ENCODE peak calls at places on chromosomes 2 and 18, in eight cellular contexts. K, X, W, M, H, T, S and O are unnamed samples. For H3K36me3, the result is how much of the 10 kb centered on the place peaks cover.

GRCh38 chr2:64007924-64008323 is 11.3 kb downstream of the VPS54 start:
- DNase-seq in T (no peak), K (no peak), H (no peak), W (no peak), S (no peak), M (no peak), X (no peak), O (no peak)

GRCh38 chr2:204680576-204680975 is 135.3 kb downstream of the PARD3B start:
- DNase-seq in K (no peak), S (no peak), H (no peak), M (no peak), X (no peak), T (no peak), W (no peak), O (no peak)

GRCh38 chr2:39593439-39594393 is 72.0 kb upstream of the TMEM178A start:
- DNase-seq in S (peak), M (peak), H (no peak), T (no peak), X (peak), W (no peak), K (no peak), O (peak)

GRCh38 chr2:7703523-7704144 is 786.4 kb downstream of the RNF144A start:
- DNase-seq in X (peak), W (no peak), H (no peak), S (no peak), K (no peak), M (peak), T (no peak), O (no peak)

GRCh38 chr2:133865141-133865540 is 296.9 kb upstream of the NCKAP5 start:
- DNase-seq in T (no peak), K (no peak), W (no peak), X (no peak), H (no peak), S (no peak), M (no peak), O (no peak)

GRCh38 chr2:96423866-96424265 is 81.3 kb downstream of the NEURL3 start:
- DNase-seq in W (no peak), S (no peak), T (no peak), X (no peak), H (no peak), K (no peak), M (no peak), O (peak)

GRCh38 chr2:1854747-1855146 is 110.4 kb upstream of the PXDN start:
- DNase-seq in T (no peak), H (no peak), K (no peak), M (peak), W (peak), X (peak), S (peak), O (peak)

GRCh38 chr18:48989304-48990284 is 38.8 kb upstream of the SMAD7 start:
- DNase-seq in H (peak), S (no peak), T (no peak), W (no peak), X (no peak), K (no peak), M (no peak), O (no peak)

GRCh38 chr2:161658259-161658658 is 34.0 kb downstream of the SLC4A10 start:
- DNase-seq in M (no peak), K (no peak), X (no peak), W (no peak), S (no peak), H (no peak), T (no peak), O (no peak)

GRCh38 chr2:164061129-164061746 is 325.4 kb upstream of the FIGN start:
- DNase-seq in T (no peak), S (peak), H (no peak), K (no peak), X (peak), M (peak), W (no peak), O (peak)

GRCh38 chr18:10353791-10354190 is 100.6 kb upstream of the APCDD1 start:
- DNase-seq in K (no peak), H (no peak), X (no peak), S (peak), T (no peak), W (no peak), M (no peak), O (peak)

GRCh38 chr2:9021563-9022211 is 18.2 kb upstream of the MBOAT2 start:
- DNase-seq in H (no peak), K (no peak), X (no peak), T (no peak), W (no peak), S (peak), M (no peak), O (no peak)

GRCh38 chr2:1557467-1557820 is 144.2 kb downstream of the TPO start:
- DNase-seq in X (no peak), S (no peak), K (no peak), W (no peak), M (no peak), H (no peak), T (no peak), O (no peak)

GRCh38 chr2:76120176-76120575 is 409.5 kb upstream of the GCFC2 start:
- DNase-seq in T (no peak), H (no peak), M (no peak), K (no peak), X (no peak), W (no peak), S (no peak), O (no peak)

GRCh38 chr2:171334171-171334570 is 99.6 kb downstream of the METTL8 start:
- DNase-seq in W (no peak), K (no peak), M (no peak), X (no peak), S (no peak), H (no peak), T (no peak), O (no peak)

GRCh38 chr2:8544786-8545631 is 136.8 kb upstream of the ID2 start:
- DNase-seq in X (no peak), M (peak), S (peak), H (peak), K (no peak), T (peak), W (peak), O (peak)

GRCh38 chr2:11319939-11320338 is 24.5 kb downstream of the ROCK2 start:
- DNase-seq in K (no peak), X (no peak), S (no peak), W (no peak), T (no peak), H (no peak), M (no peak), O (no peak)

GRCh38 chr2:129849559-129850160 is 129.8 kb upstream of the RAB6C start:
- DNase-seq in M (peak), S (peak), X (peak), H (no peak), W (no peak), T (no peak), K (no peak), O (peak)

GRCh38 chr2:217916504-217917254 is 86.1 kb downstream of the TNS1 start:
- DNase-seq in S (no peak), K (no peak), H (peak), X (no peak), T (no peak), W (no peak), M (no peak), O (no peak)

GRCh38 chr2:43157506-43158232 is 68.7 kb downstream of the ZFP36L2 start:
- DNase-seq in T (no peak), K (no peak), W (no peak), S (no peak), H (no peak), X (no peak), M (no peak), O (no peak)

GRCh38 chr2:43159797-43160196 is 66.6 kb downstream of the ZFP36L2 start:
- DNase-seq in S (no peak), K (no peak), X (no peak), W (no peak), H (no peak), T (peak), M (no peak), O (no peak)

GRCh38 chr2:43155842-43156511 is 70.4 kb downstream of the ZFP36L2 start:
- DNase-seq in H (no peak), W (no peak), M (no peak), K (no peak), S (no peak), X (no peak), T (no peak), O (no peak)

GRCh38 chr2:43160778-43161177 is 65.6 kb downstream of the ZFP36L2 start:
- DNase-seq in M (no peak), K (no peak), W (no peak), S (no peak), X (no peak), T (no peak), H (no peak), O (no peak)

DNA sequence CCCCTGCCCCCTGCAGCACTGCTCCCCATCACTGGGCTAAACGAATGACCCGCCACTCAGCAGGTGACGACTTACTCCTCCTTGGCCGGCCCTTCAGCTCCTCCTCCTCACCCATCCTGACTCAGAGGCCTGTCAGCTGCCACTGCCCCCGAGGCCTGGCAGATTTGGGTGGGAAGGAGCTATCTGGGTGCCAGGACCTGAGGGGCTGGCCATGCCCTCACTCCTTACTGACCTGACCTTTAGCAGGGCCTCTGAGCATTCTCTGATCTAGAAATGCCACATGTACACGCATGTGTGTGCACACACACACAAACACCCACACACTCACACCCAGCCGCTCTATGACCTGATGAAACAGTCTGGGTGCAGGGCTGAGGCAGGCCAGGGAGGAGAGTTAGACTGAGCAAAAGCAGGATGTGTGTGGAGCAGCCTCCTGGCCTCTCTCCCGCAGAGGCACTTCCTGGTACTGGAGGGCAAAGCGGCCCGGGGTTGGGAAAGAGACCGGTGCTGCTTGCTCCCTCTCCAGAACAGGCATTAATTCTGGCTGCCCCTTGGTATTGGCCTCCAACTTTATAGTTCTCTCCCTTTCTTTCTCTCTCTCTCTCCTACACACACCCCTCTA is 68.0 kb downstream of the ZFP36L2 start:
- DNase-seq in H (peak), W (peak), X (no peak), S (peak), K (peak), M (no peak), T (peak), O (no peak)
- H3K4me3 ChIP-seq in H (no peak), W (peak), X (no peak), S (peak), K (no peak), M (no peak), T (peak), O (no peak)

DNA sequence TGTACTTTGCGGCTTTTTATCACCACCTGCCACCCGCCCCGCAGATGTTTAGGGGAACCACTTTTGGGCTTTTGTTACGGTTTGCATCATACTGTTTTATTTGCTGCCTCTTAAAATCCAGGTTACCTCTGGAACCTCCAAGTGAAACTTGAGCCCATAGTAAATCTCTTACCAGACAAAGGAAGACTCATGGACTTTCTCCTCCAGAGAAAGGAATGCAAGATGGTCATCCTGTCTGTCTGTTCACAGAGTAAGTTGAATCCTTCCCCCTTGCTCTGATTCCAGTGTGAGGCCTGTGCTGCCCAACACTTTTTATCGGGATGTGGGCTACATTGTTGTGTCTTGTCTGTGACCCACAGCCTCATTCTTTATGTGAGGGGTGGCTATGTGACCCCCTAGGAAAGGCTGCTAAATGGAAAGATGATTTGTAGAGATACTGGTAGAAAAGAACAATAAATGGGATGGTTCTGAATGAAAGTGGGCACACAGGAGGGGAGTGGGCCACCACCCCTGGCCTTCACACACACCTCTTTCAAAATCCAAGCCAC is 23.3 kb downstream of the RMC1 start:
- DNase-seq in H (no peak), S (no peak), K (no peak), W (no peak), T (no peak), M (no peak), X (no peak), O (no peak)
- H3K36me3 ChIP-seq in H (under half), S (half or more), K (under half), W (half or more), T (under half), M (under half), X (half or more), O (half or more)

GRCh38 chr2:211479496-211480150 is 923.2 kb downstream of the CPS1 start:
- DNase-seq in S (no peak), H (no peak), M (no peak), X (no peak), T (no peak), K (no peak), W (no peak), O (no peak)
- H3K4me3 ChIP-seq in S (no peak), H (no peak), M (no peak), X (no peak), T (no peak), K (no peak), W (no peak), O (no peak)

GRCh38 chr2:118670281-118670680 is 177.2 kb downstream of the EN1 start:
- DNase-seq in H (no peak), S (no peak), K (no peak), T (no peak), W (no peak), M (no peak), X (no peak), O (no peak)
- H3K36me3 ChIP-seq in H (under half), S (under half), K (under half), T (under half), W (under half), M (under half), X (under half), O (under half)

DNA sequence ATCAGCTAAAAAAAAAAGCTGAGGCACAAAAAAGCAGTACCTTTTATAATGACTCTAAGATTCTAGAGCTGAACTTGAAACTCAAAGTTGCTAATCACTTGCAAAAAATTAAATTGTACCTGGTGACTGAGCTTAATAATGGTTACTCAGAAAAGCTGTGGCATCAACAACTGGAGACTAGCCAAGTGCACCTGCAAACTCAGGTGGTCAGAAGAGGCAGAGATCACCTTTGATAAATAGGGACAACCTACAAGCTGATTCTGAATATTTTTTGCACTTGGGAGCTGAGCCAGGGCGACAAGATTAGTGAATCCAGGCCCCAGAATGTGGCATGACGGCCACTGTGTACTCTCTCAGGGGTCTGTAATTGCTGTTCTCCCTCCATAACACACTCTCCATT is 3.0 kb downstream of the ABHD3 start:
- DNase-seq in S (no peak), K (no peak), X (no peak), T (no peak), W (no peak), M (no peak), H (no peak), O (no peak)
- H3K4me3 ChIP-seq in S (no peak), K (no peak), X (no peak), T (no peak), W (no peak), M (no peak), H (no peak), O (no peak)

DNA sequence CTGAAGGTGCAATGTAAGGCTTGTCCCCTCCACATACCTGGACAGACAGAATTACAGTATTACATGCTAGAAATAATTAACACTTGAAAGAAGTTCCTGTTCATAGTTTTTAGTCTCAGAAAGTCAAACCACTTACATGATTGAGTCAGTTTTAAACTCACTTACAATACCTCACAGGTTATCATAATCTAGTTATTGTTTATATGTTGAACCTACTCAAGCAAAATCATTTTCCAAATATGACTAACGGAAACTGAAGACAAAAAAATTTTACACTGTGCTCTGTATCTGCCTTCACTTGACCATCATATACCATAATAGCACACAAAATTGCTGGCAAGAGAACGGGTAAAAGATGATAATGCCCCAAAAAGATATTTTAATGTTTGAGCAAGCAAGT is 78.5 kb downstream of the ATL2 start:
- DNase-seq in H (no peak), W (no peak), K (no peak), S (no peak), T (no peak), X (no peak), M (no peak), O (no peak)
- H3K36me3 ChIP-seq in H (under half), W (under half), K (under half), S (under half), T (under half), X (half or more), M (under half), O (half or more)